ENCODE peak calls at places on chromosomes 4 and X, in ten cellular contexts. Q is COLO829; V is ACHN; D is mucosa of descending colon; B is stimulated activated CD4-positive, alpha-beta T cell treated with anti-CD3 and anti-CD28 coated beads, Interleukin-2, amount 100 ng/mL, for 48 hours; R is fibroblast of gingiva; Y is NCI-H510A treated with DMSO at 0.1 percent for 48 hours; A is RPMI7951; L is nephron progenitor cell; P is NCI-H1092 treated with DMSO at 0.1 percent for 48 hours. T is an unnamed sample.

GRCh38 chrX:122552291-122552800 is 631.7 kb upstream of the GRIA3 start:
- DNase-seq in Q (no peak), V (no peak), D (no peak), B (no peak), R (peak; percentile 2), Y (no peak), A (no peak), L (no peak), P (no peak), T (no peak)

GRCh38 chr4:48228887-48229462 is 40.7 kb downstream of the TEC start:
- DNase-seq in Q (no peak), V (no peak), D (no peak), B (no peak), R (no peak), Y (no peak), A (peak; percentile 39), L (no peak), P (no peak), T (no peak)

GRCh38 chr4:101850698-101851097 is 60.2 kb downstream of the BANK1 start:
- DNase-seq in Q (no peak), V (no peak), D (no peak), B (no peak), R (no peak), Y (no peak), A (no peak), L (no peak), P (no peak), T (no peak)

GRCh38 chr4:133390198-133390855 is 241.2 kb downstream of the PCDH10 start:
- DNase-seq in Q (no peak), V (no peak), D (no peak), B (no peak), R (no peak), Y (no peak), A (no peak), L (no peak), P (no peak), T (no peak)

GRCh38 chrX:151085207-151085606 is 91.2 kb upstream of the GPR50 start:
- DNase-seq in Q (no peak), V (no peak), D (no peak), B (no peak), R (no peak), Y (no peak), A (no peak), L (no peak), P (no peak), T (peak; percentile 40)

GRCh38 chr4:122119739-122120138 is 32.4 kb upstream of the BLTP1 start:
- DNase-seq in Q (no peak), V (no peak), D (no peak), B (no peak), R (no peak), Y (no peak), A (peak; percentile 8), L (no peak), P (no peak), T (no peak)

GRCh38 chrX:65697173-65697572 is 29.7 kb downstream of the MSN start:
- DNase-seq in Q (no peak), V (no peak), D (no peak), B (no peak), R (peak; percentile 32), Y (no peak), A (peak; percentile 77), L (no peak), P (no peak), T (no peak)

GRCh38 chr4:139774759-139775487 is 109.3 kb downstream of the MGST2 start:
- DNase-seq in Q (no peak), V (no peak), D (no peak), B (no peak), R (no peak), Y (peak; percentile 7), A (no peak), L (no peak), P (peak; percentile 52), T (peak; percentile 47)

GRCh38 chr4:77538144-77538543 is 67.5 kb upstream of the CXCL13 start:
- DNase-seq in Q (peak; percentile 68), V (no peak), D (no peak), B (no peak), R (peak; percentile 73), Y (no peak), A (peak; percentile 84), L (no peak), P (no peak), T (no peak)

GRCh38 chrX:68568136-68568535 is 69.3 kb downstream of the YIPF6 start:
- DNase-seq in Q (no peak), V (no peak), D (no peak), B (no peak), R (no peak), Y (no peak), A (no peak), L (no peak), P (no peak), T (no peak)

GRCh38 chr4:49000806-49001205 is 14.7 kb downstream of the CWH43 start:
- DNase-seq in Q (no peak), V (no peak), D (no peak), B (no peak), R (no peak), Y (no peak), A (no peak), L (no peak), P (no peak), T (no peak)

GRCh38 chr4:85557016-85557901 is 82.3 kb downstream of the ARHGAP24 start:
- DNase-seq in Q (no peak), V (no peak), D (peak; percentile 49), B (no peak), R (no peak), Y (no peak), A (no peak), L (no peak), P (no peak), T (no peak)

GRCh38 chr4:108224628-108225053 is 55.9 kb upstream of the LEF1 start:
- DNase-seq in Q (no peak), V (no peak), D (no peak), B (no peak), R (no peak), Y (peak; percentile 7), A (peak; percentile 53), L (no peak), P (no peak), T (no peak)

GRCh38 chrX:53441531-53442321 is 7.6 kb upstream of the HSD17B10 start:
- DNase-seq in Q (peak; percentile 63), V (peak; percentile 65), D (peak; percentile 90), B (peak; percentile 71), R (peak; percentile 53), Y (peak; percentile 70), A (peak; percentile 83), L (peak; percentile 85), P (peak; percentile 92), T (peak; percentile 22)

GRCh38 chr4:86048426-86048825 is 311.4 kb downstream of the MAPK10 start:
- DNase-seq in Q (peak; percentile 45), V (no peak), D (no peak), B (no peak), R (peak; percentile 53), Y (no peak), A (peak; percentile 86), L (no peak), P (no peak), T (no peak)

GRCh38 chr4:2721586-2721985 is 34.5 kb downstream of the TNIP2 start:
- DNase-seq in Q (no peak), V (no peak), D (no peak), B (no peak), R (no peak), Y (no peak), A (no peak), L (no peak), P (no peak), T (no peak)

GRCh38 chr4:4853921-4854648 is 5.4 kb upstream of the MSX1 start:
- DNase-seq in Q (no peak), V (no peak), D (no peak), B (no peak), R (no peak), Y (no peak), A (no peak), L (no peak), P (no peak), T (no peak)

GRCh38 chr4:40923326-40924095 is 173.8 kb downstream of the NSUN7 start:
- DNase-seq in Q (no peak), V (no peak), D (no peak), B (no peak), R (no peak), Y (no peak), A (no peak), L (no peak), P (peak; percentile 69), T (peak; percentile 76)

GRCh38 chr4:123096038-123096437 is 173.6 kb upstream of the NUDT6 start:
- DNase-seq in Q (peak; percentile 35), V (peak; percentile 10), D (no peak), B (no peak), R (peak; percentile 39), Y (no peak), A (no peak), L (no peak), P (no peak), T (no peak)

GRCh38 chr4:31575504-31575903 is 855.3 kb downstream of the PCDH7 start:
- DNase-seq in Q (no peak), V (no peak), D (no peak), B (no peak), R (no peak), Y (no peak), A (no peak), L (no peak), P (no peak), T (no peak)

GRCh38 chr4:186642998-186643397 is 80.7 kb downstream of the FAT1 start:
- DNase-seq in Q (no peak), V (peak; percentile 22), D (no peak), B (no peak), R (no peak), Y (no peak), A (no peak), L (no peak), P (no peak), T (no peak)

GRCh38 chr4:147194604-147195003 is 248.9 kb upstream of the TTC29 start:
- DNase-seq in Q (no peak), V (no peak), D (no peak), B (no peak), R (no peak), Y (no peak), A (no peak), L (no peak), P (no peak), T (no peak)

T was measured in NCI-H2029 treated with DMSO at 0.1 percent for 48 hours.